ENCODE peak calls at places on chromosomes 13 and 19, in four cellular contexts. M is HFF-Myc, W is AG09309, R is AG10803. E is an unnamed sample.

GRCh38 chr13:100722517-100722916 is 47.9 kb upstream of the TMTC4 start:
- DNase-seq in W (no peak), R (no peak), M (no peak), E (no peak)

GRCh38 chr19:40612831-40613668 is 11.9 kb downstream of the LTBP4 start:
- DNase-seq in M (no peak), R (no peak), W (no peak), E (no peak)

GRCh38 chr19:57465680-57466381 is 8.9 kb upstream of the VN1R1 start:
- DNase-seq in M (no peak), R (peak; percentile 23), W (no peak), E (no peak)

GRCh38 chr13:113652404-113653263 is 5.4 kb downstream of the ATP4B start:
- DNase-seq in R (no peak), W (no peak), M (no peak), E (no peak)

GRCh38 chr19:48757089-48757675 is 1.9 kb downstream of the FGF21 start:
- DNase-seq in R (no peak), M (no peak), W (no peak), E (no peak)

GRCh38 chr19:50777830-50778303 is 7.6 kb downstream of the GPR32 start:
- DNase-seq in R (peak; percentile 8), M (no peak), W (no peak), E (no peak)

GRCh38 chr19:46213156-46213555 is 16.4 kb upstream of the IGFL1 start:
- DNase-seq in W (no peak), R (no peak), M (no peak), E (no peak)

GRCh38 chr19:13400296-13400695 is 106.0 kb downstream of the CACNA1A start:
- DNase-seq in R (no peak), W (no peak), M (no peak), E (no peak)

GRCh38 chr13:38686635-38687245 is at the start of gene FREM2:
- DNase-seq in R (no peak), M (no peak), W (no peak), E (no peak)

GRCh38 chr19:33505823-33506222 is 15.8 kb downstream of the PEPD start:
- DNase-seq in R (no peak), W (no peak), M (no peak), E (no peak)

GRCh38 chr19:43783636-43784035 is 2.9 kb upstream of the KCNN4 start:
- DNase-seq in R (no peak), W (no peak), M (no peak), E (no peak)

DNA sequence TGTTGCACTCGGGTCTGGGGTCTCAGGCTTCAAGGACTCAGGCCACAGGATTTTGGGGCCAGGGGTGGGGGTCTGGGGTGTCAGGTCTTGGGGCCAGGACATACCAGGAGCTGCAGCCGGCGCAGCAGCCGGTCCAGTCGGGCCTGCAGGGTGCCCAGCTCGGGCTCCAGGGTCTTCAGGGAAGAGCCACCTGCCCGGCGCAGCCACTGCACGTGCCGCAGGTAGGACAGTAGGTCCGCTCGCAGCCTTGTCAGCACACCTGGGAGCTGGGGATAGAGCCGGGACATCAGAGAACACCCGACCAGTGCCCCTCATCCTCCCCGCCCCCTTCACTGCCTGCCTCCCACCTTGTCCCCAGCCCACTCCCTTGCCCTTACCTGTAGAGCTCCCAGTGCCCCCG is 2.2 kb downstream of the IL11 start:
- DNase-seq in R (no peak), M (no peak), W (no peak), E (no peak)
- H3K4me3 ChIP-seq in R (no peak overlapping the region), M (no peak overlapping the region), W (peak overlapping the region; percentile 67), E (peak overlapping the region; percentile 74)

DNA sequence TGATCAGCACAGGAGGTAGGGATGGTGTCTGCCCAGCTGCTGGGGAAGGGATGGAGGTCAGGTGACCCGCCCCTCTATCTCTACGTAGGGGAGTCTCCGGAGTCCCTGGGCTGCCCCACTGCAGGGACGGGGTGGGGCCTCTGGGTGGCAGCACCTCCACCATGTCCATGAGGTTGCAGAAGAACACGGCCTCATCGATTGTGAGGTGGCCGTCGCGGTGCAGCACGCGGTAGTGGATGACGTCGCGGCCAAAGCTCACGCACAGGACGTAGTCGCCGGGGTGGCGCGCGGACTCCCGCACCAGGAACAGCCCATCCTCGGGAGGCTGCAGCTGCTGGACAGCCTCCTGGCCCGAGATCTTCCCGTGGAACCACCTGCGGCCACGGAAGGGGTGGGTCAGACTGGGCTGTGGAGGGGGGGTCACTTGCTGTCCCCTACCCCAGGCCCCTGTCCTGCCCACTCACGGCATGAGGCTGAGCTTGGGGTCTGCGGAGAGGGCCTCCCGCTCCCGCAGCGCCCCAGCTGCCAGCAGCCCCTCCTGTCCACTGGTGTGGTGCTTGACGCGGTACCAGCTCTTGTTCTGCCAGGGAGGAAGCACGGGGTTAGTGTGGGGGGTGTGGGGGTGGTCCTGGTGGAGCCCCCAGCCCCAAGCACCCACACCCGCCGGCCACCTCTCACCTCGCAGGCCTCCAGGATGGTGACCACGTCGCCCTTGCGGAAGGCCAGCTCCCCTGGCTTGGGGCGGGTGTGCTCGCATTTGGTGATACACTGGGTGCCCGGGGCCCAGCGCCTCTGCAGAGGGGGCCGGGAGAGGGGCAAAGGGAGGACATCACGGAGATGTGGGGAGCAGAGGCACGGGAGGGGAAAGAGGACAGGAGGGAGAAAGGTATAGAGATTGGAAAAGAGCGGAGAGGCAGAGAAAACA is 2.3 kb downstream of the MATK start:
- DNase-seq in W (no peak), M (no peak), R (no peak), E (no peak)
- TF ChIP-seq CTCF in W (peak; percentile 24), M (peak; percentile 24), R (no peak), E (no peak)

GRCh38 chr19:1839658-1840540 is 8.4 kb downstream of the REXO1 start:
- DNase-seq in M (no peak), W (no peak), R (no peak), E (no peak)
- H3K4me3 ChIP-seq in M (no peak overlapping the region), W (no peak overlapping the region), R (no peak overlapping the region), E (no peak overlapping the region)

GRCh38 chr19:4057913-4058695 is 8.6 kb downstream of the ZBTB7A start:
- DNase-seq in R (peak; percentile 91), M (peak; percentile 68), W (peak; percentile 63), E (no peak)
- TF ChIP-seq CTCF in R (peak; percentile 26), M (peak; percentile 16), W (peak; percentile 43), E (peak; percentile 1)

GRCh38 chr19:11204076-11204602 is 6.8 kb upstream of the KANK2 start:
- DNase-seq in W (no peak), M (no peak), R (no peak), E (no peak)

GRCh38 chr19:11204943-11205349 is 7.6 kb upstream of the KANK2 start:
- DNase-seq in W (no peak), M (no peak), R (no peak), E (no peak)

GRCh38 chr19:11202488-11203193 is 5.3 kb upstream of the KANK2 start:
- DNase-seq in R (no peak), M (no peak), W (no peak), E (no peak)

GRCh38 chr19:11201791-11202190 is 4.4 kb upstream of the KANK2 start:
- DNase-seq in M (no peak), W (no peak), R (no peak), E (no peak)

DNA sequence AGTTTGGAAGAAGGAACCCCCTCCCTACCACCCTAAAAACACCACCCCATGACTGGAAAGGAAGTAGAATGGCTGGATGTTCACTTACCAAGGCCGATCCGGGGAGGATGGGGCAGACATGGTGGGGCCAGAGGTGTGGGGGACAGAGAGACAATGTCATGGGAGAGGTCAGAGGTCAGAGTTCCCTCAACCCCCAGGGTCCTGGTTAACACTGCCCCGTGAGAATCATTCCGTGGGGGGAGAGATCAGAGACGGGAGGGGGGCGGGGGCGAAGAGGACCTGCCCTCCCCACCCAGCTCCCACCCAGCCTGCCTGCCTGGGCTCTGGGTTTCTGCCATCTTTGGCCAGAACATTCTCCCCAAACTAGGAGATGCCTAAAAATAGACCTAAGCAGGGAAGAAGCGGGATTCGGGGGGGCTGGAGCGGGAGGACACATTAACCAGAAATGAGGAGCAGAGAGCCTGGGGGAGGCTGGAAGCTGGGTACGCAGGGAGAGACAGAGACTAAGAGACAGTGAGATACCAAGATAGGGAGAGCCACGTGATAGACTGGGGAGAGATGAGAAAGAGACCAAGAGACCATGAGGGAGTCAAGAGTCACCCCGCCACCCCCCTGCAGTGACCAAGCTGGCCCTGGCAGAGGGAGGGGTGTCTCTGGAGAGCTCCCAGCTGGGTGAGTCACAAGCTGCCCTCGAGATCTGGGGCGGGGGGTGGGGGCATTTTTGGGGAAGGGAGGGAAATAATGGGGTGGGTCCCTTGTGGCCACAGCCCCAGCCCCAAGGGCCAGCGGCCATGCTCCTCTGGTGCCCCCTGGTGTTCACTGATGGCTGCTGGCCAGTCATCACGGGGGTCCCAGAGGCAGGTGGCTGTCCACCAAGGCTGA is 6.1 kb upstream of the KANK2 start:
- DNase-seq in M (no peak), R (peak; percentile 83), W (peak; percentile 67), E (peak; percentile 34)
- H3K4me3 ChIP-seq in M (no peak overlapping the region), R (peak overlapping the region; percentile 15), W (no peak overlapping the region), E (no peak overlapping the region)

GRCh38 chr13:25675060-25675459 is 303.3 kb downstream of the ATP8A2 start:
- DNase-seq in R (no peak), W (no peak), M (no peak), E (no peak)

GRCh38 chr13:25679154-25679553 is 307.4 kb downstream of the ATP8A2 start:
- DNase-seq in R (no peak), W (no peak), M (no peak), E (no peak)

GRCh38 chr13:25679936-25680335 is 308.2 kb downstream of the ATP8A2 start:
- DNase-seq in M (no peak), W (no peak), R (no peak), E (no peak)

GRCh38 chr13:25677956-25678355 is 306.2 kb downstream of the ATP8A2 start:
- DNase-seq in M (no peak), R (no peak), W (no peak), E (no peak)

DNA sequence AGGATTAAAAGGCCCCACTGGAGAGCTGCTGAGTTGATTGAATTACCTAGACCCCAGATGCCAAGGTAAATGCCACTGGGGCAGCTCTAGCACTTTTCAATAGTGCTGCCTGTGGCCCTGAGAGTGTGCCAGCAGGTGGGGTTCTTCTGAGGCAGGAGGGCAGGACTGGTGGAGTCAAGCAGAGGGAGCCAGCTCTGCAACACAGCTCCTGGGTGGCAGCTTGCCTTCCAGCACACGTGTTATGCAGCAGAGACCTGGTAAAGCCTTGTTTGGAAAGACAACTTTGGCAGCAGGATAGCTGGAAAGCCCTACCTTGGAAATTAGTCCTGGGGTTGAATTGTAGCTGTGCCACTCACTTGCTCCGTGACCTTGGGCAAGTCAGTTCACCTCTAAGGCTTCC is 306.6 kb downstream of the ATP8A2 start:
- DNase-seq in R (no peak), M (no peak), W (no peak), E (no peak)
- TF ChIP-seq CTCF in R (no peak), M (no peak), W (no peak), E (no peak)

GRCh38 chr19:23403581-23404324 is 8.5 kb upstream of the ZNF91 start:
- DNase-seq in R (no peak), W (no peak), M (no peak), E (no peak)
- H3K4me3 ChIP-seq in R (no peak overlapping the region), W (no peak overlapping the region), M (no peak overlapping the region), E (no peak overlapping the region)

GRCh38 chr13:91817250-91817649 is 418.8 kb downstream of the GPC5 start:
- DNase-seq in R (no peak), W (no peak), M (no peak), E (no peak)
- TF ChIP-seq CTCF in R (no peak), W (no peak), M (no peak), E (no peak)

E was measured in AG04449.